ENCODE peak calls at places on chromosomes 6 and 20, in four cellular contexts. One of them, this sample, is unnamed.

GRCh38 chr6:166760288-166760687 is 133.2 kb upstream of the RPS6KA2 start:
- DNase-seq in activated CD8-positive, alpha-beta memory T cell treated with anti-CD3 and anti-CD28 coated beads for 48 hours: no peak
- DNase-seq in body of pancreas: no peak
- DNase-seq in HTR-8/SVneo: no peak
- DNase-seq in this sample: no peak

GRCh38 chr6:71908162-71908765 is 21.9 kb downstream of the RIMS1 start:
- DNase-seq in activated CD8-positive, alpha-beta memory T cell treated with anti-CD3 and anti-CD28 coated beads for 48 hours: no peak
- DNase-seq in HTR-8/SVneo: no peak
- DNase-seq in body of pancreas: no peak
- DNase-seq in this sample: no peak

GRCh38 chr6:31114540-31114876 is at the start of gene PSORS1C1:
- DNase-seq in activated CD8-positive, alpha-beta memory T cell treated with anti-CD3 and anti-CD28 coated beads for 48 hours: no peak
- DNase-seq in HTR-8/SVneo: peak
- DNase-seq in body of pancreas: peak
- DNase-seq in this sample: no peak

GRCh38 chr6:166750125-166750793 is 123.2 kb upstream of the RPS6KA2 start:
- DNase-seq in activated CD8-positive, alpha-beta memory T cell treated with anti-CD3 and anti-CD28 coated beads for 48 hours: no peak
- DNase-seq in HTR-8/SVneo: no peak
- DNase-seq in body of pancreas: no peak
- DNase-seq in this sample: no peak

GRCh38 chr6:107360476-107360875 is 98.9 kb downstream of the PDSS2 start:
- DNase-seq in body of pancreas: no peak
- DNase-seq in activated CD8-positive, alpha-beta memory T cell treated with anti-CD3 and anti-CD28 coated beads for 48 hours: no peak
- DNase-seq in HTR-8/SVneo: no peak
- DNase-seq in this sample: no peak

GRCh38 chr20:6704132-6704861 is 63.2 kb upstream of the BMP2 start:
- DNase-seq in HTR-8/SVneo: no peak
- DNase-seq in body of pancreas: peak
- DNase-seq in activated CD8-positive, alpha-beta memory T cell treated with anti-CD3 and anti-CD28 coated beads for 48 hours: no peak
- DNase-seq in this sample: no peak

GRCh38 chr6:147204843-147205311 is 660 bp downstream of the STXBP5 start:
- DNase-seq in activated CD8-positive, alpha-beta memory T cell treated with anti-CD3 and anti-CD28 coated beads for 48 hours: no peak
- DNase-seq in body of pancreas: no peak
- DNase-seq in HTR-8/SVneo: no peak
- DNase-seq in this sample: no peak

GRCh38 chr6:69216127-69216526 is 580.7 kb downstream of the LMBRD1 start:
- DNase-seq in body of pancreas: no peak
- DNase-seq in HTR-8/SVneo: no peak
- DNase-seq in activated CD8-positive, alpha-beta memory T cell treated with anti-CD3 and anti-CD28 coated beads for 48 hours: no peak
- DNase-seq in this sample: no peak

GRCh38 chr20:19934792-19935491 is 82.2 kb upstream of the NAA20 start:
- DNase-seq in HTR-8/SVneo: no peak
- DNase-seq in activated CD8-positive, alpha-beta memory T cell treated with anti-CD3 and anti-CD28 coated beads for 48 hours: no peak
- DNase-seq in body of pancreas: peak
- DNase-seq in this sample: peak

GRCh38 chr6:145278163-145278807 is 457.0 kb downstream of the EPM2A start:
- DNase-seq in activated CD8-positive, alpha-beta memory T cell treated with anti-CD3 and anti-CD28 coated beads for 48 hours: no peak
- DNase-seq in body of pancreas: no peak
- DNase-seq in HTR-8/SVneo: peak
- DNase-seq in this sample: no peak

GRCh38 chr6:18218233-18218632 is 46.1 kb downstream of the DEK start:
- DNase-seq in HTR-8/SVneo: no peak
- DNase-seq in activated CD8-positive, alpha-beta memory T cell treated with anti-CD3 and anti-CD28 coated beads for 48 hours: no peak
- DNase-seq in body of pancreas: no peak
- DNase-seq in this sample: no peak

GRCh38 chr20:57610261-57610952 is 9.8 kb downstream of the ZBP1 start:
- DNase-seq in activated CD8-positive, alpha-beta memory T cell treated with anti-CD3 and anti-CD28 coated beads for 48 hours: no peak
- DNase-seq in body of pancreas: no peak
- DNase-seq in HTR-8/SVneo: no peak
- DNase-seq in this sample: no peak

GRCh38 chr20:47535088-47535487 is 33.4 kb downstream of the NCOA3 start:
- DNase-seq in body of pancreas: no peak
- DNase-seq in activated CD8-positive, alpha-beta memory T cell treated with anti-CD3 and anti-CD28 coated beads for 48 hours: no peak
- DNase-seq in HTR-8/SVneo: no peak
- DNase-seq in this sample: no peak

GRCh38 chr6:106469882-106470281 is 109.4 kb downstream of the CRYBG1 start:
- DNase-seq in HTR-8/SVneo: no peak
- DNase-seq in body of pancreas: no peak
- DNase-seq in activated CD8-positive, alpha-beta memory T cell treated with anti-CD3 and anti-CD28 coated beads for 48 hours: no peak
- DNase-seq in this sample: no peak

GRCh38 chr6:12350644-12351173 is 60.5 kb downstream of the EDN1 start:
- DNase-seq in activated CD8-positive, alpha-beta memory T cell treated with anti-CD3 and anti-CD28 coated beads for 48 hours: no peak
- DNase-seq in body of pancreas: no peak
- DNase-seq in HTR-8/SVneo: no peak
- DNase-seq in this sample: no peak

GRCh38 chr20:21395666-21396044 is 1.7 kb downstream of the NKX2-4 start:
- DNase-seq in HTR-8/SVneo: no peak
- DNase-seq in activated CD8-positive, alpha-beta memory T cell treated with anti-CD3 and anti-CD28 coated beads for 48 hours: no peak
- DNase-seq in body of pancreas: no peak
- DNase-seq in this sample: peak

GRCh38 chr20:63320616-63321147 is 27.7 kb downstream of the COL20A1 start:
- DNase-seq in HTR-8/SVneo: no peak
- DNase-seq in activated CD8-positive, alpha-beta memory T cell treated with anti-CD3 and anti-CD28 coated beads for 48 hours: no peak
- DNase-seq in body of pancreas: peak
- DNase-seq in this sample: no peak

GRCh38 chr6:145015739-145016558 is 719.4 kb downstream of the EPM2A start:
- DNase-seq in activated CD8-positive, alpha-beta memory T cell treated with anti-CD3 and anti-CD28 coated beads for 48 hours: no peak
- DNase-seq in body of pancreas: no peak
- DNase-seq in HTR-8/SVneo: peak
- DNase-seq in this sample: no peak

GRCh38 chr6:125904871-125905270 is 51.7 kb upstream of the HINT3 start:
- DNase-seq in body of pancreas: no peak
- DNase-seq in activated CD8-positive, alpha-beta memory T cell treated with anti-CD3 and anti-CD28 coated beads for 48 hours: no peak
- DNase-seq in HTR-8/SVneo: no peak
- DNase-seq in this sample: no peak

GRCh38 chr6:132084811-132085509 is 133.8 kb upstream of the CCN2 start:
- DNase-seq in activated CD8-positive, alpha-beta memory T cell treated with anti-CD3 and anti-CD28 coated beads for 48 hours: no peak
- DNase-seq in body of pancreas: no peak
- DNase-seq in HTR-8/SVneo: peak
- DNase-seq in this sample: no peak

GRCh38 chr20:38927902-38928578 is 1.8 kb downstream of the FAM83D start:
- DNase-seq in HTR-8/SVneo: no peak
- DNase-seq in body of pancreas: no peak
- DNase-seq in activated CD8-positive, alpha-beta memory T cell treated with anti-CD3 and anti-CD28 coated beads for 48 hours: no peak
- DNase-seq in this sample: no peak

GRCh38 chr20:10433623-10434466 is at the start of gene MKKS:
- DNase-seq in activated CD8-positive, alpha-beta memory T cell treated with anti-CD3 and anti-CD28 coated beads for 48 hours: peak
- DNase-seq in body of pancreas: peak
- DNase-seq in HTR-8/SVneo: peak
- DNase-seq in this sample: peak

GRCh38 chr6:169724554-169725269 is 412 bp upstream of the PHF10 start:
- DNase-seq in HTR-8/SVneo: peak
- DNase-seq in body of pancreas: peak
- DNase-seq in activated CD8-positive, alpha-beta memory T cell treated with anti-CD3 and anti-CD28 coated beads for 48 hours: peak
- DNase-seq in this sample: no peak

GRCh38 chr6:10884245-10884972 is 2.4 kb upstream of the SYCP2L start:
- DNase-seq in activated CD8-positive, alpha-beta memory T cell treated with anti-CD3 and anti-CD28 coated beads for 48 hours: no peak
- DNase-seq in HTR-8/SVneo: no peak
- DNase-seq in body of pancreas: no peak
- DNase-seq in this sample: no peak

GRCh38 chr6:43492673-43493072 is 15.3 kb downstream of the TJAP1 start:
- DNase-seq in body of pancreas: no peak
- DNase-seq in HTR-8/SVneo: no peak
- DNase-seq in activated CD8-positive, alpha-beta memory T cell treated with anti-CD3 and anti-CD28 coated beads for 48 hours: no peak
- DNase-seq in this sample: no peak

GRCh38 chr20:49766979-49767419 is 45.6 kb upstream of the SLC9A8 start:
- DNase-seq in HTR-8/SVneo: no peak
- DNase-seq in body of pancreas: no peak
- DNase-seq in activated CD8-positive, alpha-beta memory T cell treated with anti-CD3 and anti-CD28 coated beads for 48 hours: no peak
- DNase-seq in this sample: no peak

GRCh38 chr6:129686941-129687627 is 22.9 kb downstream of the ARHGAP18 start:
- DNase-seq in body of pancreas: no peak
- DNase-seq in activated CD8-positive, alpha-beta memory T cell treated with anti-CD3 and anti-CD28 coated beads for 48 hours: no peak
- DNase-seq in HTR-8/SVneo: no peak
- DNase-seq in this sample: no peak

GRCh38 chr20:4439461-4439860 is 282.2 kb upstream of the PRND start:
- DNase-seq in HTR-8/SVneo: no peak
- DNase-seq in activated CD8-positive, alpha-beta memory T cell treated with anti-CD3 and anti-CD28 coated beads for 48 hours: no peak
- DNase-seq in body of pancreas: no peak
- DNase-seq in this sample: no peak